ENCODE peak calls at places on chromosomes 2 and 18, in six cellular contexts. K is sigmoid colon, Y is heart right ventricle, D is thyroid gland, F is cardiac muscle cell, R is colonic mucosa. N is an unnamed sample.
A peak's percentile ranks its signal among the peaks of the same experiment; 100 is the strongest.

GRCh38 chr2:55408946-55409868 is 10.4 kb downstream of the CCDC88A start:
- DNase-seq in K (no peak), Y (no peak), D (no peak), F (no peak), R (no peak), N (no peak)

GRCh38 chr18:46406539-46406932 is 250.5 kb downstream of the LOXHD1 start:
- DNase-seq in K (no peak), Y (no peak), D (peak; percentile 60), F (no peak), R (no peak), N (no peak)

GRCh38 chr2:185676316-185676715 is 62.3 kb upstream of the FSIP2 start:
- DNase-seq in K (no peak), Y (no peak), D (no peak), F (no peak), R (no peak), N (peak; percentile 29)

GRCh38 chr2:235518317-235519090 is 24.7 kb downstream of the AGAP1 start:
- DNase-seq in K (no peak), Y (no peak), D (peak; percentile 38), F (no peak), R (peak; percentile 67), N (peak; percentile 40)

GRCh38 chr2:164542584-164543021 is 78.7 kb downstream of the GRB14 start:
- DNase-seq in K (no peak), Y (no peak), D (no peak), F (no peak), R (no peak), N (peak; percentile 85)

GRCh38 chr18:31402026-31402373 is 25.4 kb downstream of the DSG4 start:
- DNase-seq in K (no peak), Y (no peak), D (no peak), F (no peak), R (no peak), N (no peak)

GRCh38 chr2:240325654-240326031 is 109.8 kb upstream of the GPC1 start:
- DNase-seq in K (no peak), Y (peak; percentile 47), D (peak; percentile 94), F (no peak), R (no peak), N (no peak)

GRCh38 chr2:127614731-127615130 is 31.2 kb upstream of the GPR17 start:
- DNase-seq in K (no peak), Y (no peak), D (no peak), F (no peak), R (no peak), N (no peak)

GRCh38 chr2:196951973-196952372 is 25.5 kb upstream of the PGAP1 start:
- DNase-seq in K (no peak), Y (no peak), D (no peak), F (no peak), R (no peak), N (no peak)

GRCh38 chr18:45954070-45954712 is 12.9 kb downstream of the EPG5 start:
- DNase-seq in K (no peak), Y (no peak), D (no peak), F (no peak), R (no peak), N (peak; percentile 85)

GRCh38 chr2:240455719-240456606 is 20.5 kb downstream of the GPC1 start:
- DNase-seq in K (no peak), Y (no peak), D (peak; percentile 68), F (peak; percentile 56), R (no peak), N (no peak)

GRCh38 chr18:13178976-13179375 is 39.6 kb upstream of the LDLRAD4 start:
- DNase-seq in K (no peak), Y (no peak), D (no peak), F (no peak), R (no peak), N (no peak)

GRCh38 chr2:36553690-36554089 is 44.3 kb downstream of the FEZ2 start:
- DNase-seq in K (no peak), Y (no peak), D (no peak), F (no peak), R (no peak), N (no peak)

GRCh38 chr2:132439703-132440398 is 23.2 kb downstream of the GPR39 start:
- DNase-seq in K (no peak), Y (no peak), D (peak; percentile 35), F (peak; percentile 20), R (no peak), N (no peak)

GRCh38 chr2:24007693-24008092 is 2.2 kb upstream of the MFSD2B start:
- DNase-seq in K (no peak), Y (no peak), D (no peak), F (no peak), R (no peak), N (no peak)

GRCh38 chr2:65019675-65020195 is 30.5 kb downstream of the SLC1A4 start:
- DNase-seq in K (no peak), Y (no peak), D (no peak), F (no peak), R (no peak), N (no peak)

GRCh38 chr18:49560277-49561126 is 1.4 kb upstream of the LIPG start:
- DNase-seq in K (no peak), Y (no peak), D (peak; percentile 94), F (no peak), R (peak; percentile 69), N (peak; percentile 43)

GRCh38 chr2:217621391-217621801 is 381.4 kb downstream of the TNS1 start:
- DNase-seq in K (no peak), Y (peak; percentile 41), D (no peak), F (no peak), R (no peak), N (no peak)

GRCh38 chr18:41939326-41939725 is 15.7 kb upstream of the PIK3C3 start:
- DNase-seq in K (no peak), Y (no peak), D (no peak), F (no peak), R (no peak), N (no peak)

GRCh38 chr2:58046585-58047372 is at the start of gene VRK2:
- DNase-seq in K (peak; percentile 93), Y (peak; percentile 86), D (peak; percentile 95), F (peak; percentile 93), R (peak; percentile 93), N (peak; percentile 88)

GRCh38 chr2:111165084-111165483 is 44.4 kb downstream of the BCL2L11 start:
- DNase-seq in K (no peak), Y (peak; percentile 68), D (peak; percentile 52), F (no peak), R (no peak), N (no peak)

GRCh38 chr2:239599299-239599698 is 198.5 kb upstream of the HDAC4 start:
- DNase-seq in K (peak; percentile 58), Y (no peak), D (no peak), F (no peak), R (no peak), N (no peak)

GRCh38 chr2:74756356-74756890 is 77.5 kb upstream of the HK2 start:
- DNase-seq in K (no peak), Y (no peak), D (no peak), F (no peak), R (no peak), N (peak; percentile 15)

GRCh38 chr18:3262234-3263171 is 570 bp downstream of the MYL12B start:
- DNase-seq in K (no peak), Y (no peak), D (no peak), F (no peak), R (peak; percentile 41), N (no peak)

GRCh38 chr2:201021914-201022313 is 49.6 kb downstream of the HYCC2 start:
- DNase-seq in K (no peak), Y (no peak), D (no peak), F (no peak), R (no peak), N (no peak)

GRCh38 chr2:170587937-170588336 is 127.2 kb upstream of the SP5 start:
- DNase-seq in K (no peak), Y (no peak), D (no peak), F (no peak), R (no peak), N (peak; percentile 38)

GRCh38 chr2:29462293-29462692 is 347.1 kb downstream of the CLIP4 start:
- DNase-seq in K (no peak), Y (no peak), D (no peak), F (no peak), R (no peak), N (peak; percentile 66)

GRCh38 chr2:109141727-109142283 is 12.8 kb downstream of the SH3RF3 start:
- DNase-seq in K (no peak), Y (no peak), D (no peak), F (no peak), R (no peak), N (no peak)

GRCh38 chr2:165662720-165663119 is 131.3 kb downstream of the GALNT3 start:
- DNase-seq in K (no peak), Y (no peak), D (no peak), F (no peak), R (no peak), N (no peak)

GRCh38 chr2:26521054-26521912 is 43.4 kb upstream of the OTOF start:
- DNase-seq in K (peak; percentile 39), Y (no peak), D (peak; percentile 36), F (peak; percentile 56), R (no peak), N (no peak)

GRCh38 chr2:7444614-7445013 is 527.4 kb downstream of the RNF144A start:
- DNase-seq in K (no peak), Y (no peak), D (no peak), F (no peak), R (no peak), N (no peak)

GRCh38 chr2:205051417-205051816 is 506.1 kb downstream of the PARD3B start:
- DNase-seq in K (no peak), Y (no peak), D (no peak), F (no peak), R (no peak), N (no peak)
- TF ChIP-seq CTCF in K (no peak), Y (no peak), D (no peak), F (peak; percentile 13), R (no peak), N (peak; percentile 34)

GRCh38 chr2:232852676-232853075 is 17.4 kb upstream of the SNORC start:
- DNase-seq in K (no peak), Y (no peak), D (no peak), F (no peak), R (no peak), N (no peak)
- H3K27ac ChIP-seq in K (no peak overlapping the region), Y (no peak overlapping the region), D (no peak overlapping the region), F (no peak overlapping the region), R (no peak overlapping the region), N (no peak overlapping the region)

GRCh38 chr2:181682795-181683517 is 2.6 kb upstream of the NEUROD1 start:
- DNase-seq in K (no peak), Y (no peak), D (no peak), F (no peak), R (no peak), N (no peak)
- H3K27me3 ChIP-seq in K (peaks cover 56% of the 10 kb centered on the region), Y (peaks cover 100% of the 10 kb centered on the region), D (peaks cover 42% of the 10 kb centered on the region), F (peaks cover 100% of the 10 kb centered on the region), R (peaks cover 78% of the 10 kb centered on the region), N (peaks cover 100% of the 10 kb centered on the region)

DNA sequence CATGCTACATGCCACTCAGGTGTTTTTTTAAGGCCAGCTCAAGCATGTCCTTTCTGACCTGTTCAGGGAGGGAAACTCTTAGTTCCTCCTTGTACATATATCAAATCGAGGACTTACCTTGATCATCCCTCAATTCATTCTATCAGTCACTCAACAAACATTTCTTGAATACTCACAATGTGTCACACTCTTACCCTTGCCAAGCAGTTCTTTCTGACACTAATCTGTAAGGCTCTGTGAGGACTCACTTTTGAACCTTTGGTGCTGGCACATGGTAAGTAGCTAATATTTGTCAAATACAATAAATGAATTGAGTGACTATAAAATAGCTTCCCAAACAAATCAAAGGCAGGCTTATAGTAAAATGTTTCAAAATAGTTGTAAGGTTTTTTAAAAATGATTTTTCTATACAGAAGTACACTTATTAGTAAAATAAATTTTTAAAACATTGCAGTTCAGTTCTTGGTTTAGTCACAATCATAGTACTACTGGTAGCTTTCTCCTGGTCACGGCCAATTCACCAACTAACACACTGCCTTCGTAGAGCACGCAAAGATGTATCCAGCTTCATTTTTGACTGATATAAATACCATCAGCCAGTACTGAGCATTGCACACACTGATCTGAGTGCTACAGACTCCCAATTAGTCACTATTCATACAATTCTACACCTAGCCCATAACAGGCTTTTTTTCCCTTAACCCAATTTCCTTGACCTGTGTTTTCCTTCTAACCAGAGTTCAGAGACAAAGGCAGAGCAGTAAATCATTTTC is 50.9 kb downstream of the ZEB2 start:
- DNase-seq in K (no peak), Y (no peak), D (no peak), F (no peak), R (no peak), N (no peak)
- TF ChIP-seq CTCF in K (no peak), Y (no peak), D (no peak), F (no peak), R (no peak), N (no peak)